ENCODE peak calls at places on chromosomes 11 and 22, in six cellular contexts. One of them, this sample, is unnamed.

GRCh38 chr11:47351159-47352126 is 1.1 kb downstream of the MYBPC3 start:
- DNase-seq in HCT116: no peak
- DNase-seq in K562: no peak
- DNase-seq in NT2/D1: no peak
- DNase-seq in H1: no peak
- DNase-seq in GM12878: no peak
- DNase-seq in this sample: no peak

GRCh38 chr11:101487775-101488174 is 96.0 kb downstream of the TRPC6 start:
- DNase-seq in HCT116: no peak
- DNase-seq in K562: no peak
- DNase-seq in NT2/D1: no peak
- DNase-seq in H1: no peak
- DNase-seq in GM12878: no peak
- DNase-seq in this sample: no peak

GRCh38 chr11:118180300-118180703 is 3.9 kb upstream of the SCN2B start:
- DNase-seq in HCT116: peak; percentile 55
- DNase-seq in K562: no peak
- DNase-seq in NT2/D1: peak; percentile 58
- DNase-seq in H1: no peak
- DNase-seq in GM12878: no peak
- DNase-seq in this sample: peak; percentile 59

GRCh38 chr22:23522642-23523251 is 57.3 kb downstream of the IGLL1 start:
- DNase-seq in HCT116: no peak
- DNase-seq in K562: peak; percentile 20
- DNase-seq in NT2/D1: no peak
- DNase-seq in H1: no peak
- DNase-seq in GM12878: no peak
- DNase-seq in this sample: peak; percentile 36

GRCh38 chr11:44303401-44303938 is 6.5 kb downstream of the ALX4 start:
- DNase-seq in HCT116: no peak
- DNase-seq in K562: no peak
- DNase-seq in NT2/D1: no peak
- DNase-seq in H1: no peak
- DNase-seq in GM12878: no peak
- DNase-seq in this sample: no peak

GRCh38 chr22:30396871-30397655 is at the start of gene SEC14L2:
- DNase-seq in HCT116: peak; percentile 43
- DNase-seq in K562: no peak
- DNase-seq in NT2/D1: no peak
- DNase-seq in H1: no peak
- DNase-seq in GM12878: no peak
- DNase-seq in this sample: no peak

GRCh38 chr22:30902496-30903357 is 65.8 kb downstream of the MORC2 start:
- DNase-seq in HCT116: no peak
- DNase-seq in K562: peak; percentile 2
- DNase-seq in NT2/D1: no peak
- DNase-seq in H1: no peak
- DNase-seq in GM12878: peak; percentile 40
- DNase-seq in this sample: no peak

GRCh38 chr22:49606562-49606961 is 221.1 kb downstream of the BRD1 start:
- DNase-seq in HCT116: no peak
- DNase-seq in K562: no peak
- DNase-seq in NT2/D1: no peak
- DNase-seq in H1: no peak
- DNase-seq in GM12878: no peak
- DNase-seq in this sample: no peak

GRCh38 chr11:42976636-42977217 is 335.1 kb upstream of the API5 start:
- DNase-seq in HCT116: no peak
- DNase-seq in K562: no peak
- DNase-seq in NT2/D1: no peak
- DNase-seq in H1: no peak
- DNase-seq in GM12878: no peak
- DNase-seq in this sample: no peak

GRCh38 chr11:70307176-70307575 is 36.7 kb downstream of the PPFIA1 start:
- DNase-seq in HCT116: no peak
- DNase-seq in K562: no peak
- DNase-seq in NT2/D1: no peak
- DNase-seq in H1: no peak
- DNase-seq in GM12878: no peak
- DNase-seq in this sample: no peak

GRCh38 chr11:131092469-131092868 is 176.2 kb upstream of the SNX19 start:
- DNase-seq in HCT116: no peak
- DNase-seq in K562: no peak
- DNase-seq in NT2/D1: no peak
- DNase-seq in H1: no peak
- DNase-seq in GM12878: no peak
- DNase-seq in this sample: no peak

GRCh38 chr11:78949976-78950690 is 375.5 kb upstream of the NARS2 start:
- DNase-seq in HCT116: no peak
- DNase-seq in K562: no peak
- DNase-seq in NT2/D1: no peak
- DNase-seq in H1: no peak
- DNase-seq in GM12878: no peak
- DNase-seq in this sample: no peak

GRCh38 chr11:102457865-102458264 is 5.3 kb upstream of the TMEM123 start:
- DNase-seq in HCT116: no peak
- DNase-seq in K562: no peak
- DNase-seq in NT2/D1: no peak
- DNase-seq in H1: no peak
- DNase-seq in GM12878: no peak
- DNase-seq in this sample: no peak

GRCh38 chr11:121800240-121800639 is 315.8 kb downstream of the BLID start:
- DNase-seq in HCT116: no peak
- DNase-seq in K562: no peak
- DNase-seq in NT2/D1: no peak
- DNase-seq in H1: no peak
- DNase-seq in GM12878: no peak
- DNase-seq in this sample: no peak

GRCh38 chr11:104254347-104254746 is 90.4 kb upstream of the PDGFD start:
- DNase-seq in HCT116: peak; percentile 46
- DNase-seq in K562: peak; percentile 11
- DNase-seq in NT2/D1: peak; percentile 55
- DNase-seq in H1: peak; percentile 65
- DNase-seq in GM12878: no peak
- DNase-seq in this sample: peak; percentile 24

GRCh38 chr22:44280665-44281188 is 32.0 kb downstream of the SHISAL1 start:
- DNase-seq in HCT116: no peak
- DNase-seq in K562: no peak
- DNase-seq in NT2/D1: no peak
- DNase-seq in H1: no peak
- DNase-seq in GM12878: no peak
- DNase-seq in this sample: no peak

GRCh38 chr22:23437779-23438178 is 142.3 kb downstream of the IGLL1 start:
- DNase-seq in HCT116: no peak
- DNase-seq in K562: no peak
- DNase-seq in NT2/D1: no peak
- DNase-seq in H1: no peak
- DNase-seq in GM12878: no peak
- DNase-seq in this sample: no peak

GRCh38 chr11:34604909-34605308 is 16.0 kb upstream of the EHF start:
- DNase-seq in HCT116: no peak
- DNase-seq in K562: no peak
- DNase-seq in NT2/D1: no peak
- DNase-seq in H1: no peak
- DNase-seq in GM12878: no peak
- DNase-seq in this sample: no peak

GRCh38 chr11:130413383-130414106 is 14.9 kb downstream of the ADAMTS8 start:
- DNase-seq in HCT116: no peak
- DNase-seq in K562: no peak
- DNase-seq in NT2/D1: no peak
- DNase-seq in H1: no peak
- DNase-seq in GM12878: no peak
- DNase-seq in this sample: no peak

GRCh38 chr11:64233913-64234839 is at the start of gene VEGFB:
- DNase-seq in HCT116: no peak
- DNase-seq in K562: peak; percentile 87
- DNase-seq in NT2/D1: no peak
- DNase-seq in H1: no peak
- DNase-seq in GM12878: no peak
- DNase-seq in this sample: no peak

GRCh38 chr11:134429104-134429503 is 17.1 kb upstream of the B3GAT1 start:
- DNase-seq in HCT116: no peak
- DNase-seq in K562: no peak
- DNase-seq in NT2/D1: no peak
- DNase-seq in H1: no peak
- DNase-seq in GM12878: no peak
- DNase-seq in this sample: no peak

GRCh38 chr11:19200410-19201201 is 1.2 kb downstream of the CSRP3 start:
- DNase-seq in HCT116: no peak
- DNase-seq in K562: no peak
- DNase-seq in NT2/D1: no peak
- DNase-seq in H1: no peak
- DNase-seq in GM12878: no peak
- DNase-seq in this sample: no peak

GRCh38 chr22:49469896-49470740 is 357.6 kb downstream of the BRD1 start:
- DNase-seq in HCT116: no peak
- DNase-seq in K562: no peak
- DNase-seq in NT2/D1: no peak
- DNase-seq in H1: no peak
- DNase-seq in GM12878: no peak
- DNase-seq in this sample: no peak

GRCh38 chr11:77602385-77603105 is 12.8 kb downstream of the AQP11 start:
- DNase-seq in HCT116: no peak
- DNase-seq in K562: peak; percentile 21
- DNase-seq in NT2/D1: no peak
- DNase-seq in H1: no peak
- DNase-seq in GM12878: no peak
- DNase-seq in this sample: peak; percentile 72

GRCh38 chr22:44050766-44051747 is 27.0 kb downstream of the PARVB start:
- DNase-seq in HCT116: no peak
- DNase-seq in K562: no peak
- DNase-seq in NT2/D1: no peak
- DNase-seq in H1: no peak
- DNase-seq in GM12878: no peak
- DNase-seq in this sample: no peak

DNA sequence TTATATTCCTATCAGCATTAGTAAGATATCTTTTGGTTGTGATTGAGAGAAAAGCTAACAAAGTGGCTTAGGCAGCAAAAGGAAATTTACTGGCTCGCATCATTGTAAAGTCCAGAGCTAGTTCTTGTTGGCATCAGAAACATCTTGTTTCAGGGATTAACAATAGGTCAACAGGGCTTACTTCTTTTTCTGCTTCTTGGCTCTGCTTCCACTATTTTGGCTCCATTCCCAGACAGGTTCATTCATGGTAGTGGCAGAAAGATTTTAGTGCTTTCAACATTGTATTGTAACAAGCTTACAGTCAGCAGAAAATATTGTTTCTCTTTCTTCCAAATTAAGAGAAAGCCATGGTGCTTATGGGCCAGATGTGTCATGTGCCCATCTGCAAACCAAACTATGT is 315.7 kb downstream of the RAB38 start:
- DNase-seq in HCT116: no peak
- DNase-seq in K562: no peak
- DNase-seq in NT2/D1: no peak
- DNase-seq in H1: no peak
- DNase-seq in GM12878: no peak
- DNase-seq in this sample: no peak
- TF ChIP-seq ZNF274 in HCT116: no peak
- TF ChIP-seq ZNF274 in K562: no peak
- TF ChIP-seq ZNF274 in NT2/D1: no peak
- TF ChIP-seq ZNF274 in H1: no peak
- TF ChIP-seq ZNF274 in GM12878: no peak
- TF ChIP-seq ZNF274 in this sample: no peak

GRCh38 chr22:46046299-46046685 is 69.3 kb upstream of the WNT7B start:
- DNase-seq in HCT116: no peak
- DNase-seq in K562: no peak
- DNase-seq in NT2/D1: no peak
- DNase-seq in H1: no peak
- DNase-seq in GM12878: no peak
- DNase-seq in this sample: no peak

GRCh38 chr22:46045459-46046298 is 68.7 kb upstream of the WNT7B start:
- DNase-seq in HCT116: no peak
- DNase-seq in K562: no peak
- DNase-seq in NT2/D1: no peak
- DNase-seq in H1: no peak
- DNase-seq in GM12878: no peak
- DNase-seq in this sample: no peak

GRCh38 chr22:46043339-46043738 is 66.4 kb upstream of the WNT7B start:
- DNase-seq in HCT116: no peak
- DNase-seq in K562: no peak
- DNase-seq in NT2/D1: no peak
- DNase-seq in H1: no peak
- DNase-seq in GM12878: no peak
- DNase-seq in this sample: no peak

GRCh38 chr22:46043816-46044717 is 67.1 kb upstream of the WNT7B start:
- DNase-seq in HCT116: no peak
- DNase-seq in K562: no peak
- DNase-seq in NT2/D1: no peak
- DNase-seq in H1: no peak
- DNase-seq in GM12878: no peak
- DNase-seq in this sample: no peak

DNA sequence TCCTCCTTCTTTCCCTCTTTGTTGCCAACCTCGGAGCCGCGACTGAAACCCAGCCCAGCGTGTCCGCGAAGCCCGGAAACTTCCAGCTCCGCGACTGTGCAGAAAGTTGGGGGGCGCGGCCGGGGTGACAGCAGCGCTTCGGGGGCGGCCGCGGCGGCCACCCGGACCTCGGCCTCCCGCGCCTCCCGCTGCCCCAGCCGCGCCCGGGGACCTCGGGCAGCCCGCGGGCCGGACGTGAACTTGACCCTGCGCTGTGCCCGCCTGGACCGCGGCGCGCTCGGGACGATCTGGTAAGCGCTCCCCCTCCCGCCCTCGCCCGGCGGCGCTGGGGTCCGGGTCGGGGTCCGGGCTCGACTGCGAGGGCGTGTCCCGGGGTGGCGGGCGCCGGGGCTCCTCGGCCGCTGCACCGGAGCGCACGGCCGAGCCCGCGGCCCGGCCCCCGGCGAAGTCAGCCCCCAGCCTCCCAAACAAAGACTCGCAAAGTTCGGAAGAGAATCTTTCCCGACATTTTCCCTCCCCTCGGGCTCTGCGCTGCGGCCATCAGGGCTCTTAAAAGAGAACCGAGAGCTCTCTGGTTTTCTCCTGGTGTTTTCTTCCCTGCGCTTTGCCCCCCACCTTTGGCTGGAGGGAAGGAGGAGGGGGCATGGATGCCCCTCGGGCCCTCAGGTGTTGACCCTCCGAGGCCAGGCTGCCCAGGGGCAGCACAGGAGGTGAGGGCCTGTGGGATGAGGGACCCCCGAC is 67.9 kb upstream of the WNT7B start:
- DNase-seq in HCT116: no peak
- DNase-seq in K562: no peak
- DNase-seq in NT2/D1: no peak
- DNase-seq in H1: no peak
- DNase-seq in GM12878: no peak
- DNase-seq in this sample: no peak
- TF ChIP-seq ZNF274 in HCT116: no peak
- TF ChIP-seq ZNF274 in K562: no peak
- TF ChIP-seq ZNF274 in NT2/D1: no peak
- TF ChIP-seq ZNF274 in H1: no peak
- TF ChIP-seq ZNF274 in GM12878: no peak
- TF ChIP-seq ZNF274 in this sample: no peak

GRCh38 chr22:22167791-22168189 is 76.8 kb upstream of the VPREB1 start:
- DNase-seq in HCT116: no peak
- DNase-seq in K562: no peak
- DNase-seq in NT2/D1: no peak
- DNase-seq in H1: no peak
- DNase-seq in GM12878: peak; percentile 79
- DNase-seq in this sample: no peak
- TF ChIP-seq ZNF274 in HCT116: no peak
- TF ChIP-seq ZNF274 in K562: no peak
- TF ChIP-seq ZNF274 in NT2/D1: no peak
- TF ChIP-seq ZNF274 in H1: no peak
- TF ChIP-seq ZNF274 in GM12878: no peak
- TF ChIP-seq ZNF274 in this sample: no peak

GRCh38 chr11:12889243-12889642 is 119.9 kb upstream of the RASSF10 start:
- DNase-seq in HCT116: no peak
- DNase-seq in K562: no peak
- DNase-seq in NT2/D1: no peak
- DNase-seq in H1: no peak
- DNase-seq in GM12878: no peak
- DNase-seq in this sample: no peak
- TF ChIP-seq ZNF274 in HCT116: no peak
- TF ChIP-seq ZNF274 in K562: no peak
- TF ChIP-seq ZNF274 in NT2/D1: no peak
- TF ChIP-seq ZNF274 in H1: no peak
- TF ChIP-seq ZNF274 in GM12878: no peak
- TF ChIP-seq ZNF274 in this sample: no peak

This sample was measured in HepG2.